ENCODE peak calls at places on chromosomes 12 and 14, in five cellular contexts. N is aorta; K is iris pigment epithelial cell; I is glomerular endothelial cell; B is stimulated activated CD4-positive, alpha-beta T cell treated with anti-CD3 and anti-CD28 coated beads, Interleukin-1b, Interleukin-23, amount 100 ng/mL, for 1 hour. P is an unnamed sample.
A peak's percentile ranks its signal among the peaks of the same experiment; 100 is the strongest.

GRCh38 chr14:103099081-103099732 is 4.7 kb downstream of the EXOC3L4 start:
- DNase-seq in I (no peak), B (no peak), N (no peak), K (no peak), P (no peak)

GRCh38 chr12:95014554-95014953 is 11.1 kb upstream of the NDUFA12 start:
- DNase-seq in K (no peak), N (no peak), B (no peak), I (no peak), P (no peak)

GRCh38 chr12:127052491-127053232 is 1214.3 kb upstream of the TMEM132C start:
- DNase-seq in B (no peak), I (no peak), N (no peak), K (peak; percentile 17), P (no peak)

GRCh38 chr12:7935773-7936581 is at the start of gene SLC2A3:
- DNase-seq in I (no peak), N (peak; percentile 56), K (peak; percentile 91), B (peak; percentile 67), P (peak; percentile 84)

GRCh38 chr12:46110220-46110700 is 119.9 kb upstream of the SCAF11 start:
- DNase-seq in K (no peak), N (no peak), I (no peak), B (no peak), P (no peak)

GRCh38 chr14:68738559-68738958 is 54.3 kb downstream of the ZFP36L1 start:
- DNase-seq in N (no peak), I (no peak), K (no peak), B (no peak), P (no peak)

GRCh38 chr12:132513070-132513398 is 23.1 kb downstream of the FBRSL1 start:
- DNase-seq in B (no peak), N (no peak), I (no peak), K (peak; percentile 73), P (no peak)

GRCh38 chr14:101058571-101058970 is 155.0 kb upstream of the RTL1 start:
- DNase-seq in N (no peak), K (no peak), I (peak; percentile 23), B (no peak), P (no peak)

GRCh38 chr12:64521838-64522237 is 69.9 kb downstream of the TBK1 start:
- DNase-seq in B (no peak), I (no peak), K (no peak), N (no peak), P (no peak)

GRCh38 chr12:65474831-65475230 is 196.3 kb downstream of the MSRB3 start:
- DNase-seq in N (no peak), I (no peak), K (no peak), B (no peak), P (no peak)

GRCh38 chr14:67187210-67187609 is 2.0 kb upstream of the GARIN2 start:
- DNase-seq in B (no peak), K (peak; percentile 71), I (no peak), N (no peak), P (no peak)